ENCODE peak calls at places on chromosomes 12 and 14, in four cellular contexts. Y, S, I and G are unnamed samples.

GRCh38 chr12:45296046-45296586 is 80.2 kb downstream of the ANO6 start:
- DNase-seq in Y (no peak), S (no peak), I (no peak), G (no peak)

GRCh38 chr14:34699873-34700621 is 14.3 kb downstream of the CFL2 start:
- DNase-seq in Y (no peak), S (no peak), I (no peak), G (no peak)

GRCh38 chr14:77302926-77303325 is 17.8 kb downstream of the POMT2 start:
- DNase-seq in Y (no peak), S (no peak), I (no peak), G (peak; percentile 64)

GRCh38 chr14:76045773-76046172 is 60.2 kb downstream of the IFT43 start:
- DNase-seq in Y (no peak), S (no peak), I (no peak), G (no peak)

GRCh38 chr12:104064842-104065441 is 611 bp downstream of the HCFC2 start:
- DNase-seq in Y (no peak), S (peak; percentile 23), I (no peak), G (peak; percentile 36)

GRCh38 chr12:96143827-96144226 is 50.3 kb upstream of the ELK3 start:
- DNase-seq in Y (no peak), S (no peak), I (no peak), G (no peak)

GRCh38 chr14:49526101-49526500 is 60.1 kb downstream of the RPS29 start:
- DNase-seq in Y (no peak), S (no peak), I (no peak), G (no peak)

GRCh38 chr12:55767156-55767555 is 24.2 kb downstream of the GDF11 start:
- DNase-seq in Y (no peak), S (no peak), I (no peak), G (no peak)

GRCh38 chr12:12070674-12071661 is at the start of gene BCL2L14:
- DNase-seq in Y (no peak), S (no peak), I (no peak), G (no peak)

GRCh38 chr12:53268637-53269562 is 801 bp downstream of the ESPL1 start:
- DNase-seq in Y (no peak), S (no peak), I (no peak), G (no peak)

GRCh38 chr12:123956249-123956648 is 16.4 kb downstream of the CCDC92 start:
- DNase-seq in Y (no peak), S (no peak), I (no peak), G (no peak)

GRCh38 chr12:2509137-2509536 is 285.6 kb upstream of the FKBP4 start:
- DNase-seq in Y (no peak), S (no peak), I (no peak), G (no peak)

GRCh38 chr12:12007001-12007712 is 63.6 kb upstream of the BCL2L14 start:
- DNase-seq in Y (peak; percentile 62), S (no peak), I (no peak), G (no peak)

GRCh38 chr14:68939893-68940613 is 39.0 kb downstream of the ACTN1 start:
- DNase-seq in Y (no peak), S (peak; percentile 85), I (peak; percentile 89), G (no peak)

GRCh38 chr12:118537481-118537917 is 161.1 kb downstream of the SUDS3 start:
- DNase-seq in Y (no peak), S (peak; percentile 38), I (peak; percentile 28), G (peak; percentile 54)

GRCh38 chr12:56358836-56359532 is 923 bp downstream of the STAT2 start:
- DNase-seq in Y (no peak), S (no peak), I (no peak), G (peak; percentile 18)

GRCh38 chr12:2842948-2843347 is 8.1 kb upstream of the NRIP2 start:
- DNase-seq in Y (no peak), S (no peak), I (no peak), G (no peak)

GRCh38 chr14:65303902-65304222 is 108.7 kb upstream of the FUT8 start:
- DNase-seq in Y (no peak), S (no peak), I (no peak), G (no peak)

GRCh38 chr12:12398026-12398859 is 41.4 kb downstream of the BORCS5 start:
- DNase-seq in Y (no peak), S (peak; percentile 81), I (peak; percentile 47), G (no peak)

GRCh38 chr14:75229923-75230792 is 48.5 kb upstream of the FOS start:
- DNase-seq in Y (peak; percentile 60), S (no peak), I (peak; percentile 76), G (peak; percentile 11)

GRCh38 chr12:66154776-66155175 is 15.0 kb downstream of the TMBIM4 start:
- DNase-seq in Y (no peak), S (no peak), I (no peak), G (no peak)

GRCh38 chr12:27754795-27755194 is 25.2 kb upstream of the KLHL42 start:
- DNase-seq in Y (no peak), S (no peak), I (no peak), G (no peak)

GRCh38 chr12:21849878-21850277 is 75.4 kb upstream of the KCNJ8 start:
- DNase-seq in Y (no peak), S (no peak), I (peak; percentile 12), G (no peak)

GRCh38 chr14:73887116-73887490 is 444 bp downstream of the ZNF410 start:
- DNase-seq in Y (no peak), S (no peak), I (no peak), G (no peak)

GRCh38 chr12:30985814-30986452 is 59.4 kb downstream of the TSPAN11 start:
- DNase-seq in Y (no peak), S (no peak), I (peak; percentile 42), G (peak; percentile 51)

GRCh38 chr12:104687823-104688573 is 231.2 kb downstream of the CHST11 start:
- DNase-seq in Y (peak; percentile 15), S (no peak), I (no peak), G (no peak)

GRCh38 chr12:19298837-19299605 is 140.3 kb upstream of the AEBP2 start:
- DNase-seq in Y (no peak), S (no peak), I (no peak), G (peak; percentile 67)

GRCh38 chr14:22839159-22839779 is 2.9 kb downstream of the MMP14 start:
- DNase-seq in Y (no peak), S (peak; percentile 85), I (no peak), G (peak; percentile 42)

GRCh38 chr14:65095633-65096205 is 6.6 kb downstream of the MAX start:
- DNase-seq in Y (no peak), S (peak; percentile 76), I (peak; percentile 66), G (peak; percentile 75)

GRCh38 chr12:106039646-106040404 is 98.9 kb downstream of the NUAK1 start:
- DNase-seq in Y (no peak), S (no peak), I (no peak), G (no peak)

GRCh38 chr14:99916091-99916383 is 122.8 kb downstream of the EML1 start:
- DNase-seq in Y (no peak), S (no peak), I (no peak), G (no peak)

GRCh38 chr14:99037777-99038176 is 234.2 kb downstream of the BCL11B start:
- DNase-seq in Y (no peak), S (no peak), I (no peak), G (no peak)

GRCh38 chr14:37599527-37600368 is 4.3 kb downstream of the TTC6 start:
- DNase-seq in Y (no peak), S (no peak), I (no peak), G (no peak)
- H3K27me3 ChIP-seq in Y (peaks cover 49% of the 10 kb centered on the region), S (peaks cover 98% of the 10 kb centered on the region), I (peaks cover 97% of the 10 kb centered on the region), G (peaks cover 91% of the 10 kb centered on the region)

DNA sequence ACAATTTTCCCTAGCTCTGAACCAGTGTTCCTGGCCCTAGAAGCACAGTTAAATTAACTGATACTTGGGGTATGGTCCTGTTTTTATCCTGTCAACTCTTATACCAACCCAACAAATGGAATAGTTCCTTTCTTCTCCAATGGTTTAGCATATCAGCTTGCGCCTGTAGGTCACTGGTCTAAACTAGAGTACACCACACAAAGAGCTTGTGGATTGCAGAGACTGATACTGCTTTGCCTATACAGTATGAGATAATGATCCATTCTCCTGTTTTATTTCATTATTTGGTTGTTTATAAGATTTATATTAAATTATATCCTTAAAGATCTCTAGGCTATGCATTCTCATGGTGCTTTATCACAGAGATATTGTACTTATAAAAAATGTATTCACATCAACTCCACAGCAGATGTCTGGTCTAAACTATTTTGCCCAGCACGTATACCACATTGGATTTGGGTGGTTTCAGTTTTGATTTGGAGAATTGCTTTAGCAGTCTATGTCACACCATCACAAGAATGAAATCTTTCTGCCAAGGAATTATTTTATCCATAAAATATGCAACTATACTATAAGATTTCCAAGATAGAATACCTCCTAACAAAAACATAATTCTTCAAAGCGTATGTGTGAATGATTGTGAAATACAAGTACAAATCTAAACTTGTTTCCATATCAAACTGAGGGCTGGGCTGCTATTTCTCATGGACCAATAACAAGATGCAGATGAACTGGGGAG is 142.1 kb downstream of the SLC16A7 start:
- DNase-seq in Y (no peak), S (no peak), I (no peak), G (no peak)
- H3K4me3 ChIP-seq in Y (no peak overlapping the region), S (peak overlapping the region; percentile 31), I (peak overlapping the region; percentile 15), G (peak overlapping the region; percentile 38)

GRCh38 chr12:132284618-132285310 is 44.6 kb downstream of the GALNT9 start:
- DNase-seq in Y (no peak), S (no peak), I (no peak), G (no peak)
- H3K4me1 ChIP-seq in Y (peaks cover 19% of the 10 kb centered on the region), S (peaks cover 13% of the 10 kb centered on the region), I (peaks cover 8% of the 10 kb centered on the region), G (no peaks in the 10 kb centered on the region)

DNA sequence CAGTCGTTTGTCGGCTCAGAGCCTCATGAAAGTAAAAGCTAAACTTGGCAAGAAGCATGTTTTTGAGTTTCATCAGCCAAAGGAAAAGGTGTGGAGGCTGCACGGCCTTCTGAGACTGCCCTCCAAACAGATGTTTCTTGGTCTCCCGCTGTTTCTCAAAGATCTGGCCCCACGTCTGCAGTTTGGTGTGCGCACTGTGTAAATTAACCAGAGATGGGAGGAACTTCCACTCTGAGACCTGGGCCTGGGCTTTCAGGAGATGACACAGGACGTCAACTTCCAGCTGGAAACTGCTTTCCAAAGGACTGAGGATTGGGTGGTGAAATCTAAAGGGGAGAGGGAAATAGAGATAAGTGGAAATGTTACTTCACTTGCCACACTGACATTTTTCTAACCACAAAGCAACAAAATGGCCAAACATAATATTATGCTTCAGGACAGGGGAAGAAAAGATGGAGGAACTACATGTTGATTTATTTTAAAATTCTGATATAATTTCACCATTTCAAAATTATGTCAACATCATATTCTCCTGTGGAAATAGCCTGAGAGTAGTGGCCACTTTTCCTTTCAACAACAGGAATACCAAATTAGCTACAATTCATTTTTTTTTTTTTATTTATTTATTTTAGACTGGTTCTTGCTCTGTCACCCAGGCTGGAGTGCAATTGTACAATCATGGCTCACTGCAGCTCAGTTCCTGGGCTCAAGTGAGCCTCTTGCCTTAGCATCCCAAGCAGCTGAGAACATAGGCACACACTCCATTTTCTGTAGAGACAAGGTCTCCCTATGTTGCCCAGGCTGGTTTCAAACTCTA is 27.6 kb downstream of the KICS2 start:
- DNase-seq in Y (no peak), S (no peak), I (no peak), G (no peak)
- H3K27me3 ChIP-seq in Y (no peaks in the 10 kb centered on the region), S (no peaks in the 10 kb centered on the region), I (no peaks in the 10 kb centered on the region), G (no peaks in the 10 kb centered on the region)

DNA sequence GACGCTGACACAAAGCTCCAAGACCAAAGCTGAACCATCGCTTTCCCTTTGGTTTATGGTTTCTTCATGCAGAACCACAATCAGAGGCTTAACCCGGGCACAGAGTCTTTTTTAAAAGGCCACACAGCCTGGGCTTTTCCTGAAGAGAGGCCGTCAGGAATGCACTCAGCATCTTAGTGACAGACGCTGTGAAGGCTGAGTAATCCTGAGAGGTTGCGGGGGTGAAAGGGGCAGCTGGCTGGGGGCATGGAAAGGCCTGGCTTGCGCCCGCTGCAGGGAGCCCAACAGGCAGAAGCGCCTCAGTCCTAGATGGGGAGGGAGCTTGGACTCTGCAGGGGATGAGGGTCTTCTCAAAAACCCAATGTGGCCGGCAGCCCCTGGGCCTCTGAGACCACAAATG is 13.6 kb downstream of the CTDSP2 start:
- DNase-seq in Y (no peak), S (no peak), I (no peak), G (no peak)
- H3K4me3 ChIP-seq in Y (no peak overlapping the region), S (peak overlapping the region; percentile 21), I (no peak overlapping the region), G (no peak overlapping the region)